ENCODE peak calls at places on chromosomes 1 and 21, in nine cellular contexts. V is AG04449, U is astrocyte of the spinal cord, B is H1, L is lung, X is suprapubic skin, F is HL-60, A is cardiac muscle cell, Q is esophagus squamous epithelium. P is an unnamed sample.

GRCh38 chr21:38913120-38913975 is 107.6 kb downstream of the ETS2 start:
- DNase-seq in U (peak; percentile 74), F (no peak), V (no peak), Q (no peak), X (peak; percentile 86), B (no peak), A (peak; percentile 84), L (peak; percentile 84), P (peak; percentile 50)

GRCh38 chr1:205199931-205200299 is 11.6 kb downstream of the DSTYK start:
- DNase-seq in X (no peak), A (no peak), L (no peak), U (no peak), V (no peak), B (no peak), Q (no peak), F (no peak), P (no peak)

GRCh38 chr1:100538935-100539835 is 1.2 kb downstream of the GPR88 start:
- DNase-seq in V (no peak), B (no peak), A (no peak), L (no peak), F (no peak), Q (no peak), U (no peak), X (peak; percentile 75), P (peak; percentile 11)

GRCh38 chr1:241837901-241838300 is 10.1 kb upstream of the EXO1 start:
- DNase-seq in B (no peak), X (no peak), U (peak; percentile 51), F (no peak), A (peak; percentile 72), Q (no peak), V (peak; percentile 83), L (no peak), P (peak; percentile 76)

GRCh38 chr1:156420209-156421061 is 51.4 kb downstream of the RHBG start:
- DNase-seq in X (no peak), B (no peak), V (no peak), A (no peak), U (no peak), F (no peak), L (no peak), Q (no peak), P (no peak)

GRCh38 chr1:56506951-56507437 is 72.4 kb downstream of the PLPP3 start:
- DNase-seq in V (no peak), Q (no peak), X (no peak), F (no peak), B (no peak), U (no peak), L (no peak), A (no peak), P (no peak)

GRCh38 chr21:36887983-36888382 is 78.5 kb downstream of the HLCS start:
- DNase-seq in Q (no peak), A (no peak), F (no peak), B (no peak), U (no peak), L (no peak), V (no peak), X (no peak), P (no peak)

GRCh38 chr1:115189814-115190541 is 100.7 kb upstream of the TSPAN2 start:
- DNase-seq in V (peak; percentile 94), L (no peak), Q (no peak), B (no peak), A (peak; percentile 58), F (no peak), U (peak; percentile 91), X (no peak), P (peak; percentile 71)

DNA sequence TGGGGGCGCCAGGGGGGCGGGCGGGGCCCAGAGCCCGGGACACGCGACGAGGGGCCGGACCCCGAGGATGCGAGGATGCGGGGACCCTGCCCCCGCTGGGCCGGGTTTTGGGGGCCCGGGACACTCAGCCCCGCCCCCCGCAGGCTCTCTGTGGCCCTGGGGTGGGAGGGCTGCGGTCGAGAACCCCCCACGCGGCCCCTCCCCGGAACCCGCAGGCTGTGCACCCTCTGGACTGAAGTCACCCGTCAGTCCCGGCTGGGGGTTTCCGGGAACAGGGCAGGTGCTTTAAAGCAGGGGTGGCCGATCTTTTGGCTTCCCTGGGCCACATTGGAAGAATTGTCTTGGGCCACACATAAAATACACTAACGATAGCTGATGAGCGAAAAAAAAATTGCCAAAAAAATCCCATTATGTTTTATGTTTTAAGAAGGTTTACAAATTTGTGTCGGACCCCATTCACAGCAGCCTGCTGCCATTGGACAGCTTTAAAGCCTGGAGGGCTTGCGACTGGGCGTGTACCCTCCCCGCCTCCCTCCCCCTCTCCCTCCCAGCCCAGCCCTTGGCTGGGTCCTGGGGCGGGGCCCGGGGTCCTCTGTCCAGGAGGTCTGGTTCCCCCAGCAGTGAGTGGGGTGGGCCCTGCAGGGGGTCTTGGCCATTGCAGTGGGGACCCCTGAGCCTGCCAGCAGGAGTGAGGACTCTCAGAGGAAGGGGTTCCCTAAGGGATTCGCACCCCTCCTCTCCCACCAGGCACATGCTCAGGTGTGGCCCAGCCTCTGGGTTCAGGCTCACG is 21.6 kb upstream of the C1orf159 start:
- DNase-seq in F (no peak), X (no peak), A (no peak), Q (no peak), B (no peak), U (no peak), L (no peak), V (no peak), P (no peak)
- H3K4me3 ChIP-seq in F (no peak overlapping the region), X (peak overlapping the region; percentile 28), A (no peak overlapping the region), Q (peak overlapping the region; percentile 9), B (no peak overlapping the region), U (no peak overlapping the region), L (no peak overlapping the region), V (no peak overlapping the region), P (no peak overlapping the region)

DNA sequence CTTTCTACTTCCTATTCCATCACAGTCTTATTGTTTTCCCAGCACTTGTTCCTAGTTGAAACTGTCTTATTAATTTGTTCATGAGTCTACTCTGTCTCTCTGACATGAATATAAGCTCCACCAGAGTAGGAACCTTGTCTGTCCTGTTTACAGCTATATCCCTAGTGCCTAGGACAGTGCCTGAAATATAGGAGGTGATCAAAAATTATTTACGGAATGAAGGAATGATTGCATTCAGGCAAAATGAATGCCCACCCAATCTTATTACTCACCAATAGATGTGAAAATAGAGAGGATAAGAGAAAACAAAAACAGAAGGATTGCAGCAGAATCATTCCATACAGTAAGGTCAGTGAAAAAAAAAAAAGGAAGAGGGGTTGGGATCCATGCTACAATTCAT is 1.1 kb downstream of the TXNDC12 start:
- DNase-seq in X (no peak), A (no peak), L (no peak), U (no peak), V (no peak), B (no peak), F (no peak), Q (no peak), P (no peak)
- TF ChIP-seq CTCF in X (no peak), A (no peak), L (no peak), U (no peak), V (no peak), B (no peak), F (no peak), Q (no peak), P (no peak)

GRCh38 chr1:150981177-150981804 is 801 bp upstream of the ANXA9 start:
- DNase-seq in V (no peak), L (peak; percentile 49), B (peak; percentile 60), X (no peak), F (no peak), Q (no peak), U (no peak), A (no peak), P (no peak)

GRCh38 chr1:150979007-150979722 is 2.9 kb upstream of the ANXA9 start:
- DNase-seq in Q (no peak), V (peak; percentile 26), B (peak; percentile 61), U (peak; percentile 92), X (peak; percentile 92), F (peak; percentile 62), L (peak; percentile 91), A (peak; percentile 93), P (peak; percentile 94)

GRCh38 chr1:150976879-150977694 is 2.5 kb upstream of the CERS2 start:
- DNase-seq in F (peak; percentile 91), X (no peak), A (no peak), Q (peak; percentile 36), L (peak; percentile 91), V (no peak), U (no peak), B (no peak), P (no peak)

GRCh38 chr1:150981805-150982712 is at the start of gene ANXA9:
- DNase-seq in F (no peak), V (no peak), A (no peak), L (no peak), U (no peak), B (no peak), Q (no peak), X (no peak), P (no peak)

GRCh38 chr1:150979723-150980056 is 2.4 kb upstream of the ANXA9 start:
- DNase-seq in A (no peak), B (no peak), L (no peak), F (no peak), X (no peak), Q (no peak), U (no peak), V (no peak), P (no peak)
- H3K4me3 ChIP-seq in A (no peak overlapping the region), B (no peak overlapping the region), L (no peak overlapping the region), F (no peak overlapping the region), X (no peak overlapping the region), Q (no peak overlapping the region), U (no peak overlapping the region), V (no peak overlapping the region), P (no peak overlapping the region)

GRCh38 chr1:93846151-93846928 is 32.7 kb downstream of the DNTTIP2 start:
- DNase-seq in Q (peak; percentile 48), A (peak; percentile 86), B (no peak), X (peak; percentile 97), L (peak; percentile 88), U (peak; percentile 85), V (no peak), F (peak; percentile 78), P (peak; percentile 82)

GRCh38 chr1:93848352-93848883 is 30.6 kb downstream of the DNTTIP2 start:
- DNase-seq in A (no peak), L (no peak), B (no peak), U (no peak), F (no peak), V (no peak), Q (no peak), X (no peak), P (no peak)

GRCh38 chr1:93845554-93846150 is 33.4 kb downstream of the DNTTIP2 start:
- DNase-seq in A (peak; percentile 89), F (no peak), B (no peak), L (no peak), V (peak; percentile 87), X (no peak), Q (no peak), U (peak; percentile 90), P (peak; percentile 86)

GRCh38 chr1:93847811-93848288 is 31.2 kb downstream of the DNTTIP2 start:
- DNase-seq in B (no peak), F (peak; percentile 62), U (no peak), X (peak; percentile 85), L (peak; percentile 68), V (no peak), Q (no peak), A (peak; percentile 74), P (peak; percentile 81)

DNA sequence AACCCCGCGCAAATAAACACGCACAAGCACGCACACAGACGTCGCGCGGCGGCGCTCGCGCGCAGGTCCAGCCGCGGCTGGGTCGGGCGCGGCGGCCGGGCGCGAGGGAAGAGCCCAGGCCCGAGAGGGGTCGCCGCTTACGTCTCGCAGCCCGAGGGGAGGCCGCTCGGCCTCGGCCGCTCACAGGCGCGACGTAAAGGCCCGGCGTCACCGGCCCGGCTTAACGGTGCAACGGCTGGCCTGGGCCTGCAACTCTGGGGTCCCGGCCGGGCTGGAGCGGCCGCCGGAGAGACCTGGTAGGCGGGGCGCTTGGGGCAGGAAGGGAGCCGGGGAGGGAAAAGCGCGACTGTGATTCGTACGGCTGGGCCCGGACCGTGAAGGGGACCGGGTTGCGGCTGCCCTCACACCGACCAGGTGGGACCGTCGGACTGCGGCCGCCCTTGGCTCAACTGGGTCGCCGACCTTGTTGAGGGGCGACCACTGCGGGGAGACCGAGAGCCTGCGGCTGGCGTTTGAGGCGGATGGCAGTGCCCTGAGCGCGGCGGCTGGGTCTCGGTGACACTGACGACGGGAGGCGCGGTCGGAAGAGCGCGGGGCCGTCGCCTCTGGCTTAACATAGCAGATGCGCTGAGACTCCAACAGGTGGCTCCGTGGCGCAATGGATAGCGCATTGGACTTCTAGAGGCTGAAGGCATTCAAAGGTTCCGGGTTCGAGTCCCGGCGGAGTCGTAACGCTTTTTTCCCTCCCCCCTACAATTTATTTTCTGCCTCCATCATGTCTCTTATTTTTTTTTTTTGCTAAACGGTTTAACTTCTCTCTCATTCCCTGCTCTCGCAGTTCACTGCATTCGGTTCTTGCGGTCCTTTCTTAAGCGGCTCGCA is 31.8 kb downstream of the DNTTIP2 start:
- DNase-seq in B (peak; percentile 80), A (peak; percentile 88), U (peak; percentile 90), V (no peak), F (peak; percentile 74), Q (peak; percentile 56), X (peak; percentile 91), L (peak; percentile 80), P (peak; percentile 91)
- TF ChIP-seq CTCF in B (peak; percentile 2), A (no peak), U (peak; percentile 5), V (no peak), F (no peak), Q (no peak), X (no peak), L (no peak), P (no peak)